ENCODE peak calls at places on chromosomes 1 and 21, in seven cellular contexts. One of them, this sample, is unnamed.

GRCh38 chr21:38358666-38359065 is 101.9 kb downstream of the KCNJ15 start:
- DNase-seq in A549: no peak
- DNase-seq in HCT116: no peak
- DNase-seq in K562: no peak
- DNase-seq in H1: no peak
- DNase-seq in HepG2: no peak
- DNase-seq in IMR-90: no peak
- DNase-seq in this sample: no peak

GRCh38 chr21:46145840-46146691 is 9.3 kb downstream of the FTCD start:
- DNase-seq in A549: no peak
- DNase-seq in HCT116: no peak
- DNase-seq in K562: no peak
- DNase-seq in H1: no peak
- DNase-seq in HepG2: no peak
- DNase-seq in IMR-90: no peak
- DNase-seq in this sample: no peak

GRCh38 chr1:19398309-19398760 is 86.2 kb downstream of the SLC66A1 start:
- DNase-seq in A549: no peak
- DNase-seq in HCT116: no peak
- DNase-seq in K562: no peak
- DNase-seq in H1: no peak
- DNase-seq in HepG2: no peak
- DNase-seq in IMR-90: peak; percentile 99
- DNase-seq in this sample: no peak

GRCh38 chr1:9410737-9411297 is 118.1 kb downstream of the SPSB1 start:
- DNase-seq in A549: no peak
- DNase-seq in HCT116: peak; percentile 22
- DNase-seq in K562: no peak
- DNase-seq in H1: no peak
- DNase-seq in HepG2: peak; percentile 39
- DNase-seq in IMR-90: peak; percentile 26
- DNase-seq in this sample: peak; percentile 69

GRCh38 chr1:70317087-70317486 is 37.4 kb downstream of the ANKRD13C start:
- DNase-seq in A549: no peak
- DNase-seq in HCT116: no peak
- DNase-seq in K562: no peak
- DNase-seq in H1: no peak
- DNase-seq in HepG2: no peak
- DNase-seq in IMR-90: no peak
- DNase-seq in this sample: no peak

GRCh38 chr1:240099329-240099728 is 7.6 kb downstream of the FMN2 start:
- DNase-seq in A549: no peak
- DNase-seq in HCT116: no peak
- DNase-seq in K562: no peak
- DNase-seq in H1: no peak
- DNase-seq in HepG2: no peak
- DNase-seq in IMR-90: no peak
- DNase-seq in this sample: no peak

GRCh38 chr1:38093569-38094520 is 47.3 kb upstream of the POU3F1 start:
- DNase-seq in A549: no peak
- DNase-seq in HCT116: no peak
- DNase-seq in K562: no peak
- DNase-seq in H1: no peak
- DNase-seq in HepG2: no peak
- DNase-seq in IMR-90: no peak
- DNase-seq in this sample: no peak

GRCh38 chr1:46411601-46412341 is 17.7 kb downstream of the FAAH start:
- DNase-seq in A549: no peak
- DNase-seq in HCT116: no peak
- DNase-seq in K562: peak; percentile 85
- DNase-seq in H1: peak; percentile 99
- DNase-seq in HepG2: no peak
- DNase-seq in IMR-90: no peak
- DNase-seq in this sample: no peak

GRCh38 chr1:43908226-43908625 is 25.4 kb upstream of the ARTN start:
- DNase-seq in A549: no peak
- DNase-seq in HCT116: no peak
- DNase-seq in K562: no peak
- DNase-seq in H1: no peak
- DNase-seq in HepG2: no peak
- DNase-seq in IMR-90: no peak
- DNase-seq in this sample: no peak

GRCh38 chr1:197486948-197487347 is 218.9 kb downstream of the CRB1 start:
- DNase-seq in A549: no peak
- DNase-seq in HCT116: no peak
- DNase-seq in K562: no peak
- DNase-seq in H1: no peak
- DNase-seq in HepG2: no peak
- DNase-seq in IMR-90: peak; percentile 18
- DNase-seq in this sample: no peak

GRCh38 chr1:229717774-229718173 is 91.7 kb downstream of the URB2 start:
- DNase-seq in A549: no peak
- DNase-seq in HCT116: no peak
- DNase-seq in K562: no peak
- DNase-seq in H1: no peak
- DNase-seq in HepG2: peak; percentile 42
- DNase-seq in IMR-90: no peak
- DNase-seq in this sample: no peak

GRCh38 chr21:17003763-17004373 is 509.0 kb upstream of the CXADR start:
- DNase-seq in A549: no peak
- DNase-seq in HCT116: no peak
- DNase-seq in K562: no peak
- DNase-seq in H1: no peak
- DNase-seq in HepG2: no peak
- DNase-seq in IMR-90: peak; percentile 3
- DNase-seq in this sample: no peak

GRCh38 chr1:148308832-148309458 is 156.9 kb upstream of the NBPF11 start:
- DNase-seq in A549: peak; percentile 25
- DNase-seq in HCT116: no peak
- DNase-seq in K562: no peak
- DNase-seq in H1: peak; percentile 75
- DNase-seq in HepG2: no peak
- DNase-seq in IMR-90: no peak
- DNase-seq in this sample: no peak

GRCh38 chr1:58515794-58516401 is 30.6 kb downstream of the OMA1 start:
- DNase-seq in A549: peak; percentile 14
- DNase-seq in HCT116: peak; percentile 69
- DNase-seq in K562: peak; percentile 60
- DNase-seq in H1: no peak
- DNase-seq in HepG2: peak; percentile 72
- DNase-seq in IMR-90: peak; percentile 85
- DNase-seq in this sample: peak; percentile 13

GRCh38 chr1:9573723-9574122 is 15.0 kb upstream of the TMEM201 start:
- DNase-seq in A549: no peak
- DNase-seq in HCT116: no peak
- DNase-seq in K562: no peak
- DNase-seq in H1: no peak
- DNase-seq in HepG2: no peak
- DNase-seq in IMR-90: peak; percentile 25
- DNase-seq in this sample: no peak

GRCh38 chr1:203537806-203538464 is 44.0 kb downstream of the OPTC start:
- DNase-seq in A549: no peak
- DNase-seq in HCT116: no peak
- DNase-seq in K562: no peak
- DNase-seq in H1: no peak
- DNase-seq in HepG2: peak; percentile 73
- DNase-seq in IMR-90: peak; percentile 91
- DNase-seq in this sample: no peak

GRCh38 chr1:200525167-200526123 is 95.1 kb downstream of the KIF14 start:
- DNase-seq in A549: no peak
- DNase-seq in HCT116: no peak
- DNase-seq in K562: no peak
- DNase-seq in H1: no peak
- DNase-seq in HepG2: no peak
- DNase-seq in IMR-90: peak; percentile 68
- DNase-seq in this sample: no peak

GRCh38 chr1:224509881-224510280 is 75.3 kb upstream of the WDR26 start:
- DNase-seq in A549: no peak
- DNase-seq in HCT116: no peak
- DNase-seq in K562: peak; percentile 28
- DNase-seq in H1: no peak
- DNase-seq in HepG2: no peak
- DNase-seq in IMR-90: peak; percentile 59
- DNase-seq in this sample: no peak

GRCh38 chr1:38183094-38183493 is 136.5 kb upstream of the POU3F1 start:
- DNase-seq in A549: no peak
- DNase-seq in HCT116: no peak
- DNase-seq in K562: peak; percentile 29
- DNase-seq in H1: peak; percentile 53
- DNase-seq in HepG2: no peak
- DNase-seq in IMR-90: no peak
- DNase-seq in this sample: no peak

GRCh38 chr1:8197493-8198282 is 120.2 kb upstream of the SLC45A1 start:
- DNase-seq in A549: peak; percentile 68
- DNase-seq in HCT116: peak; percentile 97
- DNase-seq in K562: peak; percentile 99
- DNase-seq in H1: no peak
- DNase-seq in HepG2: peak; percentile 83
- DNase-seq in IMR-90: peak; percentile 97
- DNase-seq in this sample: no peak

DNA sequence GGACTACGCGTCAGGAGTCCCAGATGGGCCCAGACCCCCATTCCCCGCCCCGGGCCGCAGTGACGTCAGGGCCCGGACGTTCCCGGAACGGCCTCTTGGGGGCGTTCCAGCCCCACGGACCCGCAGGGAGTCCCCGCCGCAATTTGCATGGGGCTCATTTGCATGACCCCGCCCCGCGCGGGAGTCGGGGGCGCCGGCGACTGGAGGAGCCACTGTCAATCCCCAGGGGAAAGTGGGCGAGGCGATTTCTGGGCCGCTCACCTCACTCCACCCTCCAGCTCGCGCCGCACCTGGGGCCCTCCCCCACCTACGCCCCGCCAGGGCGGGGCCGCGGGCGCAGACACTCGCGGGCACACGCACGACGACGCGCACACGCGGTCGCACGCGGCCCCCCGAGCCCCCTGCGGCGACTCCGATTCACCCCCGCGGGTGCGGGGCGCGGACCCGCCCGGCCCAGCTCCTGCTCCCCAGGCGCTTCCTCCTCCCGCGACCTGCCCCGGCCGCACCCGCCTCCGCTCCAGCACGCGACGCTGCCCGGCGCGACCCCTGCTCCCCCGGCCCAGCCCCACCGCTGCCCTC is 13.2 kb downstream of the AGRN start:
- DNase-seq in A549: no peak
- DNase-seq in HCT116: no peak
- DNase-seq in K562: peak; percentile 91
- DNase-seq in H1: peak; percentile 97
- DNase-seq in HepG2: no peak
- DNase-seq in IMR-90: peak; percentile 63
- DNase-seq in this sample: peak; percentile 72
- TF ChIP-seq CEBPB in A549: no peak
- TF ChIP-seq CEBPB in HCT116: no peak
- TF ChIP-seq CEBPB in K562: no peak
- TF ChIP-seq CEBPB in H1: no peak
- TF ChIP-seq CEBPB in HepG2: no peak
- TF ChIP-seq CEBPB in IMR-90: no peak
- TF ChIP-seq CEBPB in this sample: no peak

GRCh38 chr1:220217383-220217988 is 54.8 kb downstream of the RAB3GAP2 start:
- DNase-seq in A549: peak; percentile 29
- DNase-seq in HCT116: peak; percentile 4
- DNase-seq in K562: no peak
- DNase-seq in H1: no peak
- DNase-seq in HepG2: peak; percentile 25
- DNase-seq in IMR-90: no peak
- DNase-seq in this sample: no peak
- TF ChIP-seq CEBPB in A549: no peak
- TF ChIP-seq CEBPB in HCT116: no peak
- TF ChIP-seq CEBPB in K562: no peak
- TF ChIP-seq CEBPB in H1: no peak
- TF ChIP-seq CEBPB in HepG2: no peak
- TF ChIP-seq CEBPB in IMR-90: no peak
- TF ChIP-seq CEBPB in this sample: no peak

GRCh38 chr1:160521554-160521953 is 1.5 kb downstream of the SLAMF6 start:
- DNase-seq in A549: no peak
- DNase-seq in HCT116: no peak
- DNase-seq in K562: no peak
- DNase-seq in H1: no peak
- DNase-seq in HepG2: no peak
- DNase-seq in IMR-90: no peak
- DNase-seq in this sample: no peak

GRCh38 chr1:160519542-160520435 is 3.3 kb downstream of the SLAMF6 start:
- DNase-seq in A549: peak; percentile 23
- DNase-seq in HCT116: no peak
- DNase-seq in K562: peak; percentile 49
- DNase-seq in H1: no peak
- DNase-seq in HepG2: no peak
- DNase-seq in IMR-90: no peak
- DNase-seq in this sample: peak; percentile 64

GRCh38 chr1:160520582-160520981 is 2.5 kb downstream of the SLAMF6 start:
- DNase-seq in A549: no peak
- DNase-seq in HCT116: no peak
- DNase-seq in K562: no peak
- DNase-seq in H1: no peak
- DNase-seq in HepG2: no peak
- DNase-seq in IMR-90: no peak
- DNase-seq in this sample: no peak

GRCh38 chr1:160522136-160522535 is 919 bp downstream of the SLAMF6 start:
- DNase-seq in A549: no peak
- DNase-seq in HCT116: no peak
- DNase-seq in K562: no peak
- DNase-seq in H1: no peak
- DNase-seq in HepG2: no peak
- DNase-seq in IMR-90: no peak
- DNase-seq in this sample: no peak

DNA sequence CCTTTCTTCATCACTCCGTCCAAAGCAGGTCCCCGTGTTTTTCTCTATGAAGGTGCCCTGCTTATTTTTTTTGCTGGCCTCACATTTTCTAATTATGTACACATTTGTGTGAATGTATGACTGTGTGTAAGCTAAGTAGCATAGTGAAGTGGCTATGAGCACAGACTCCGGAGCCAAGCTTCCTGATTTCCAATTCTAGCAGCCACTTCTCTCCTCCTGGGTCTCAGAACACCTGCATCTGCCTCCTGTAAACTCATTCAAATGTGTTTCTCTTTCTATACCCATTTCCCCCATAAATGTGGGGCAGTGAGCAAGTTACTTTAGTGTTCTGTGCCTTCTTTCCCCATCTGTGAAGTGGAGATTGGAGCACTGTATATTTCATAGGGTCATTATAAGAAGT is 2.1 kb downstream of the SLAMF6 start:
- DNase-seq in A549: no peak
- DNase-seq in HCT116: no peak
- DNase-seq in K562: no peak
- DNase-seq in H1: no peak
- DNase-seq in HepG2: no peak
- DNase-seq in IMR-90: no peak
- DNase-seq in this sample: no peak
- TF ChIP-seq CEBPB in A549: no peak
- TF ChIP-seq CEBPB in HCT116: no peak
- TF ChIP-seq CEBPB in K562: no peak
- TF ChIP-seq CEBPB in H1: no peak
- TF ChIP-seq CEBPB in HepG2: no peak
- TF ChIP-seq CEBPB in IMR-90: no peak
- TF ChIP-seq CEBPB in this sample: no peak

DNA sequence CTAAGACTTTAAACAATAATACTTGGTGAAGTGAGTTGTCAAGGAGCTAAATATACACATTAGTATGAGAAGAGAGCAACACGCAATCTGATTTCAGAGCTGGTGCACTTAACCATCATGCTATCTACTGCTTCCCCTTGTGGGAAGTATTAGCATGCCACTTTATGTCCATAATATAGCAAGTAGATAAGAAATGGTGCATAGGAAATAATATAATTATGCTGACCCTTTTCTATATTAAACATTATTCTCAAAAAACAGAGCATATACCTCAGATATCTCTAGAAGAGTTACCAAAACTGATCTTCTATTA is 63.4 kb downstream of the MAGI3 start:
- DNase-seq in A549: no peak
- DNase-seq in HCT116: no peak
- DNase-seq in K562: no peak
- DNase-seq in H1: no peak
- DNase-seq in HepG2: no peak
- DNase-seq in IMR-90: peak; percentile 15
- DNase-seq in this sample: no peak
- TF ChIP-seq CEBPB in A549: no peak
- TF ChIP-seq CEBPB in HCT116: no peak
- TF ChIP-seq CEBPB in K562: no peak
- TF ChIP-seq CEBPB in H1: no peak
- TF ChIP-seq CEBPB in HepG2: no peak
- TF ChIP-seq CEBPB in IMR-90: no peak
- TF ChIP-seq CEBPB in this sample: no peak

This sample was measured in GM12878.